ENCODE peak calls at places on chromosomes 4 and X, in four cellular contexts. L is progenitor cell of endocrine pancreas, A is psoas muscle, N is RWPE1. H is an unnamed sample.

GRCh38 chrX:123088331-123088730 is 95.7 kb upstream of the GRIA3 start:
- DNase-seq in A (no peak), L (no peak), N (no peak), H (no peak)

GRCh38 chr4:25552580-25553271 is 102.9 kb upstream of the SLC34A2 start:
- DNase-seq in A (no peak), L (no peak), N (no peak), H (no peak)

GRCh38 chr4:577499-578450 is 1.7 kb upstream of the TMEM271 start:
- DNase-seq in N (peak; percentile 37), L (no peak), A (no peak), H (peak; percentile 3)

GRCh38 chr4:9919047-9919446 is 102.2 kb downstream of the SLC2A9 start:
- DNase-seq in L (no peak), N (no peak), A (no peak), H (no peak)

GRCh38 chrX:48897157-48897620 is 379 bp downstream of the TIMM17B start:
- DNase-seq in N (peak; percentile 55), L (peak; percentile 64), A (peak; percentile 87), H (peak; percentile 34)

GRCh38 chrX:148135738-148136137 is 154.6 kb downstream of the FMR1NB start:
- DNase-seq in N (peak; percentile 8), L (no peak), A (no peak), H (peak; percentile 2)

GRCh38 chrX:152061557-152061956 is 76.8 kb downstream of the MAGEA10 start:
- DNase-seq in A (no peak), L (no peak), N (no peak), H (no peak)

GRCh38 chr4:41205854-41206460 is 8.4 kb downstream of the APBB2 start:
- DNase-seq in L (no peak), N (no peak), A (no peak), H (no peak)

GRCh38 chr4:110518889-110519490 is 43.0 kb downstream of the ENPEP start:
- DNase-seq in L (no peak), A (no peak), N (no peak), H (no peak)

GRCh38 chr4:11338990-11339782 is 89.5 kb downstream of the HS3ST1 start:
- DNase-seq in A (no peak), L (no peak), N (no peak), H (no peak)
- TF ChIP-seq CTCF in A (no peak), L (no peak), N (no peak), H (no peak)

DNA sequence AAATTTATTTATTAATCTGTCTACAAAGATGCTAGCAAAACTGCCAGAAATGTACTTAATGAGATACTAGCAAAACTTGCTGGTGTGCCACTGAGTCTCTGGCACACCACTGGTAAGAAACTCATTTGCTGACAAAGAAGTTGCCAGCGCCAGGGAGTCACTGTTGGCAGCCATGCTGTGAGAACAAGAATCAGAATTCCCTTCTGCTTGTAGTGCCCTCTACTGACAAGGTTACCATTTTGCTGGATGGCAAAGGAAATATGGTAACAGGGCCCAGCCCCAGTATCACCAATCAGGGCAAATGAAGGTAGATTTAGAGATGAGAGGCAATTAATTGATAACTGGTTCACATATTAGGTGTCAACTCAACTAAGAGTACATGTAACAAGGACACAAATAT is 750.1 kb upstream of the ADGRL3 start:
- DNase-seq in A (no peak), N (no peak), L (no peak), H (no peak)
- TF ChIP-seq CTCF in A (no peak), N (no peak), L (no peak), H (no peak)

DNA sequence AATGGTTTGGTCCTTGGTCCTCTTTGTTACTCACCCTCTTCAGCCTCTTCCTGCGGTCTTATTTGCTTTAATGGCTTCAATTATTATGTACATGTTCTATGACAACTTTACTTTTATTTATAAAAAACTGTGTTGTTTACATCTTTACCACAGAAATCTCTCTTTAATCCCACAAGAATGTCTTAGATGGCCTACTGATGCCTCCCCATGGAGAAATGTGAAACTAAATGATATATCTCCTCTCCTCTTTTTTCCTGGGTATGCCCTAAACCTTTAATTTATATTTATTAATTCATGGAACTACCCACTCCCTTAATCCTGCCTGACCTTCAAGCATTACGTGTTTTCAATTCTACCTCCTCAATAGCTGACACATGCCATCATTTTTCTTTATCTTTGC is 573.2 kb downstream of the CENPC start:
- DNase-seq in L (no peak), N (no peak), A (no peak), H (no peak)
- TF ChIP-seq CTCF in L (no peak), N (no peak), A (no peak), H (no peak)

DNA sequence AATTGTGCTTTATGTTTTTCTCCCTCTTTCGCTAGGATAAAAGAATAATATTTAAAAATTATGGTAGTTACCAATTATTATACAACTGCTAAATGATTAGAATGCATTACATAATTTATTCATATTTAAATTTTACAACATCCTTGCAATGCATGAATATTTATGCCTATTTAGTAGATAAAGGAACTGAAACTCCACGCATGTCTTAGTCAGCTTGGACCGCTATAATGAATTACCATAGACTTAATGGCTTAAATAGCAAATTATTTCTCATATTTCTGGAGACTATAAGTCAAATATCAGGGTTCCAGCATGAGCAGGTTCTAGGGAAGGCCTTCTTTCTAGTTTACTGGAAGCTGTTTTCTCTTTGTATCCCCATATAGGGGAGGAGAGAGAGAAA is 1555.4 kb upstream of the ADGRL3 start:
- DNase-seq in A (no peak), L (no peak), N (no peak), H (no peak)
- TF ChIP-seq CTCF in A (no peak), L (no peak), N (no peak), H (no peak)

DNA sequence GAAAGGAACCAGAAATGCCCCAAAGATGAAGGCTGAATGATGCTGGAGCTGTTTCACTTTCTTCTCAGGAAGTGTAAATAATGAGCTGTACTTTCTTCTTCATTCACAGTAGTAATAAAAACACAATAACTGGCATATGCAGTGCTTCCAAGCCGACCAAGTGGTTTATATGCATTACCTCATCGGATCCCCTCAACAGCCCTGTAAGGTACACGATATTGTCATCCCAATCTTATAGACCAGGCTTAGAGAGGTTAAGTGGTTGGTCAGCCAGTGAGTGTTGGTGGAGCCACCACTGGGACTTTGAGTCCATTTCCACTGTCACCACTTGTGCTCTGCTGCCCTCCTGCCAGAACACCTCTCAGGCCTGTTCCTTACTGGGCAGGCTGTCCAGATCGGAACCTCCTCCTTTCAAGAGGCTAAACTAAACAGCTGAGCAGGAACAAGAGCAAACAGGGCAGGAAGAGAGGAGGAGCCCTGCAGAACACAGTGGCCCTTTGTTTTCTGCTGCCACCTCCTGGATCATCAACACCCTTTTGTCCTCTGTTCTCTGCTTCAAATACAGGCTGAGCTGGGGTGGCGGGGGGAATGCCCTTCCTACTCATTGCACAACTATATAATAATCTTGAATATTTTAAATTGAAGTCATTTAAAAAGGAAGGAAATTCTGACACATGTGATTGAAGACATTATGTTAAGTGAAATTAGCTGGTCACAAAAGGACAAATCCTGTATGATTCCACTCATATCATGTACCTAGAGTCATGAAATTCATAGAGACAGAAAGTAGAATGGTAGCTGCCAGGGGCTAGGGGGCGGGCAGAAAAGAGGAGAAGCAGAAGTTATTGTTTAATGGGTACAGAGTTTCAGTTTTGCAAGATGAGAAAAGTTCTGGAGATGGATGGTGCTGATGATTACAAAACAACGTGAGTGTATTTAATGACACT is 112.5 kb upstream of the ATP6AP2 start:
- DNase-seq in A (no peak), N (no peak), L (no peak), H (no peak)
- TF ChIP-seq CTCF in A (no peak), N (peak; percentile 22), L (peak; percentile 29), H (peak; percentile 48)

GRCh38 chrX:134669378-134670098 is 11.3 kb upstream of the PLAC1 start:
- DNase-seq in L (no peak), A (peak; percentile 64), N (peak; percentile 65), H (no peak)

GRCh38 chrX:134672101-134672500 is 13.8 kb upstream of the PLAC1 start:
- DNase-seq in A (no peak), L (no peak), N (no peak), H (no peak)

GRCh38 chrX:134671207-134671750 is 13.0 kb upstream of the PLAC1 start:
- DNase-seq in A (no peak), N (no peak), L (no peak), H (no peak)

GRCh38 chrX:134673123-134673522 is 14.9 kb upstream of the PLAC1 start:
- DNase-seq in N (no peak), A (no peak), L (no peak), H (no peak)

GRCh38 chrX:134670241-134670811 is 12.1 kb upstream of the PLAC1 start:
- DNase-seq in A (peak; percentile 55), N (peak; percentile 65), L (peak; percentile 22), H (peak; percentile 52)
- TF ChIP-seq CTCF in A (no peak), N (no peak), L (no peak), H (no peak)

GRCh38 chr4:156111706-156112105 is 158.0 kb upstream of the CTSO start:
- DNase-seq in N (no peak), L (no peak), A (no peak), H (no peak)

GRCh38 chr4:156113138-156113537 is 159.5 kb upstream of the CTSO start:
- DNase-seq in A (no peak), N (no peak), L (no peak), H (no peak)

DNA sequence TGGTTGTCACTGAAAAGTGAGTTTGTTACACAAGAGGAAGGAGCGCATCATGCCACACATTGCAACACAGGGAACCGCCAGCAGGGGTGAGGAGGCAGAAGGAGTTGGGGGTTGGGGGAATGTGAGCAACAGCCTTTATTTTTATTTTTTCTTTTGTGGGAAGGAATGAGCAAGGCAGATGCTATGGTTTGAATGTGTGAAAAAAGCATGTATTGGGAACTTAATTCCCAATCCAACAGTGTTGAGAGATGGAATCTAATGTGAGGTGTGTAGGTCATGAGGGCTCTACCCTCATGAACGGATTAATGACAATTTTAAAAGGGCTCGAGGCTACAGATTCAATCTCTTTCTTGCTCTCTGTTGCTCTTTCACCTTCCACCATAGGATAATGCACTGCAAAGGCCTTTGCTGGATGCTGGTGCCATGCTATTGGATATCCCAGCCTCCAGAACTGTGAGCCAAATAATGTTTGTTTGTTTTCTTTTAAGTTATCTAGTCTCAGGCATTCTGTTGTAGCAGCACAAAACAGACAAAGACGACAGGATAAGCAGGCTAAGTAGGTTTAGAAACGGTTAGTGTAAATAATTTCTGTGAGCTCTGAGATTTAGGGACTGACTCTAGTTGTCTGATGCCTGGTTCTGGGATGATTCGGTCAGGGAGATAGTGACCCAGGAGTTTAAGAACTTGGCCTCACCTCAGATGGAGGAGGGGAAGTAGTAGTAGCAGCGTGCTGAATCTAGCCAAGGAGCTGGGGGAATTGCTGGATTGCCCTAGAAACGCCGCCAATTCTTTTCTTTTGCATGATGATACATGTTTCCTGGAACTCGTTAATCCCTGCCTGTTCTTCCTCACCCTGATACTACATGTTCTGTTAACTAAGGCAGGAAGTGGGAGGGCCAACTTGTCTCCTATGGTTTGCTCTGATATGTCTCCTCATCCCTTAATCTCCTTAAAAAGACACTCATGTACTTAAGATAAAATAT is 156.6 kb upstream of the CTSO start:
- DNase-seq in A (no peak), N (peak; percentile 73), L (no peak), H (no peak)
- TF ChIP-seq CTCF in A (no peak), N (no peak), L (peak; percentile 12), H (peak; percentile 29)

DNA sequence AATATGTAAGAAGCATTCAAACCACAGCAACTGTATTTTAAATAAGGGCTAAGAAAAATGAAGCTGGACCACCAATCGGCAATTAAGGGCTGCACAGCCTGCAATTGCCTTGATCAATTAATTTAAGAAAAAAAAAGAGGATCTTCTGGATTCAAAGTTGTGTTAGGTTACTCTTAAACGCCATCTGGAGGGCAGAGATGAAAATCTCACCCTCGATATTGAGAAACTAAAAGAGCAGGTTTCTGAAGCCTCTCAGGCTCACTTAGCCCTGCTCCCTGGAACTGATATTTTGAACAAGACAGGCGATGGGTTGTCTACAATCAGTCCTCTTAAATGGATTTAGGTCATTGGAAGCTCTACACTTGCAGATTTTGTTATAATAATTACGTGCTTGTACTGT is 579.4 kb downstream of the GRXCR1 start:
- DNase-seq in N (no peak), L (no peak), A (no peak), H (no peak)
- TF ChIP-seq CTCF in N (peak; percentile 14), L (no peak), A (no peak), H (no peak)

GRCh38 chr4:33160126-33160525 is 2440.0 kb downstream of the PCDH7 start:
- DNase-seq in A (no peak), N (no peak), L (no peak), H (no peak)
- TF ChIP-seq CTCF in A (peak; percentile 9), N (no peak), L (peak; percentile 46), H (peak; percentile 69)